ENCODE peak calls at places on chromosomes 12 and 14, in nine cellular contexts. X is AG20443; N is activated gamma-delta T cell treated with anti-CD3 and anti-CD28 coated beads, Interleukin-2, amount 50 U/mL, for 16 hours; U is tibial artery; H is germinal center; V is NCI-H2081; A is fibroblast of lung; Q is AG04450; Z is psoas muscle. T is an unnamed sample.

GRCh38 chr12:5503774-5504173 is 71.9 kb downstream of the NTF3 start:
- DNase-seq in X (no peak), N (no peak), U (no peak), H (no peak), V (no peak), A (no peak), Q (no peak), Z (no peak), T (no peak)

GRCh38 chr12:53308276-53308675 is 8.8 kb downstream of the MYG1 start:
- DNase-seq in X (no peak), N (no peak), U (no peak), H (no peak), V (no peak), A (no peak), Q (no peak), Z (no peak), T (no peak)

GRCh38 chr12:106145539-106146447 is 7.0 kb upstream of the NUAK1 start:
- DNase-seq in X (no peak), N (no peak), U (no peak), H (no peak), V (no peak), A (no peak), Q (no peak), Z (no peak), T (no peak)

GRCh38 chr12:28987538-28988383 is 161.3 kb upstream of the FAR2 start:
- DNase-seq in X (no peak), N (no peak), U (no peak), H (no peak), V (no peak), A (no peak), Q (no peak), Z (no peak), T (no peak)

GRCh38 chr12:105280966-105281693 is 45.2 kb upstream of the APPL2 start:
- DNase-seq in X (no peak), N (no peak), U (no peak), H (no peak), V (no peak), A (no peak), Q (no peak), Z (no peak), T (no peak)

GRCh38 chr12:49507139-49507538 is 31.7 kb upstream of the KCNH3 start:
- DNase-seq in X (peak; percentile 25), N (no peak), U (no peak), H (no peak), V (no peak), A (peak; percentile 87), Q (peak; percentile 77), Z (no peak), T (no peak)

GRCh38 chr12:116719661-116720060 is 18.2 kb downstream of the SPRING1 start:
- DNase-seq in X (no peak), N (no peak), U (no peak), H (no peak), V (no peak), A (no peak), Q (no peak), Z (no peak), T (no peak)

GRCh38 chr12:6925543-6926279 is 2.0 kb upstream of the ATN1 start:
- DNase-seq in X (peak; percentile 82), N (no peak), U (peak; percentile 86), H (no peak), V (peak; percentile 53), A (peak; percentile 92), Q (peak; percentile 55), Z (peak; percentile 81), T (no peak)

GRCh38 chr14:50955373-50956043 is 11.2 kb upstream of the PYGL start:
- DNase-seq in X (peak; percentile 94), N (no peak), U (peak; percentile 80), H (no peak), V (peak; percentile 20), A (peak; percentile 85), Q (peak; percentile 84), Z (peak; percentile 80), T (no peak)

GRCh38 chr14:60506462-60506984 is 2.4 kb upstream of the SIX6 start:
- DNase-seq in X (no peak), N (no peak), U (no peak), H (no peak), V (no peak), A (no peak), Q (no peak), Z (no peak), T (no peak)

GRCh38 chr14:60648934-60649814 is at the start of gene SIX1:
- DNase-seq in X (peak; percentile 97), N (no peak), U (peak; percentile 85), H (peak; percentile 75), V (peak; percentile 89), A (peak; percentile 93), Q (peak; percentile 85), Z (peak; percentile 92), T (no peak)

T was measured in activated T-helper 1 cell treated with anti-CD3 and anti-CD28 coated beads, Interleukin-12 subunit alpha, Interleukin-12 subunit beta, Interleukin-2, Interleukin-4 antibody, amounts not matched to agents 30 ng/mL and 10 ng/mL and 1 ng/mL, durations not matched to agents 14 hours and 24 hours and 36 hours.